ENCODE peak calls at places on chromosomes 13 and 19, in ten cellular contexts. F is choroid plexus epithelial cell; V is lung; Y is epithelial cell of proximal tubule; K is Peyer's patch; Q is osteoblast; B is CD8-positive, alpha-beta T cell; W is pancreas; E is cardiac fibroblast; H is esophagus squamous epithelium. L is an unnamed sample.

GRCh38 chr19:1729568-1729925 is 23.8 kb upstream of the ONECUT3 start:
- DNase-seq in V (no peak), K (no peak), F (no peak), H (no peak), E (no peak), B (no peak), Y (no peak), W (no peak), Q (no peak), L (no peak)

GRCh38 chr19:18726846-18727245 is 43.4 kb downstream of the CRTC1 start:
- DNase-seq in Q (no peak), F (no peak), H (no peak), Y (no peak), K (no peak), E (no peak), V (no peak), W (no peak), B (no peak), L (no peak)

GRCh38 chr19:19826875-19827274 is 5.3 kb upstream of the ZNF506 start:
- DNase-seq in B (no peak), W (no peak), H (no peak), Q (no peak), K (no peak), Y (no peak), V (no peak), E (no peak), F (no peak), L (no peak)

GRCh38 chr13:111011899-111012298 is 97.0 kb upstream of the ANKRD10 start:
- DNase-seq in E (no peak), K (no peak), H (no peak), Q (no peak), B (no peak), W (no peak), F (no peak), Y (no peak), V (no peak), L (no peak)

GRCh38 chr13:112931028-112931934 is 37.7 kb upstream of the MCF2L start:
- DNase-seq in B (no peak), K (peak), E (peak), Q (peak), V (no peak), H (no peak), F (peak), Y (peak), W (no peak), L (no peak)

GRCh38 chr13:108218044-108218974 is at the start of gene ABHD13:
- DNase-seq in B (peak), F (peak), W (peak), Q (peak), H (peak), V (peak), K (peak), Y (peak), E (peak), L (peak)

GRCh38 chr13:97342136-97342535 is 91.8 kb upstream of the RAP2A start:
- DNase-seq in E (no peak), B (no peak), H (no peak), Q (no peak), V (no peak), F (no peak), Y (no peak), W (no peak), K (no peak), L (no peak)

GRCh38 chr19:44808463-44809371 is at the start of gene BCAM:
- DNase-seq in W (peak), Y (no peak), Q (peak), K (peak), H (no peak), F (peak), B (no peak), V (peak), E (peak), L (peak)

GRCh38 chr13:108195146-108195545 is 20.2 kb downstream of the LIG4 start:
- DNase-seq in B (no peak), K (no peak), H (no peak), Q (no peak), Y (no peak), W (no peak), F (peak), V (no peak), E (peak), L (no peak)

GRCh38 chr13:111399776-111400505 is 79.5 kb downstream of the TEX29 start:
- DNase-seq in V (no peak), W (no peak), K (peak), Q (no peak), B (no peak), Y (no peak), E (no peak), H (no peak), F (no peak), L (no peak)

GRCh38 chr13:73835138-73835721 is 299.0 kb downstream of the KLF12 start:
- DNase-seq in V (no peak), F (peak), B (no peak), H (no peak), E (peak), W (no peak), Y (peak), K (no peak), Q (no peak), L (no peak)

GRCh38 chr13:110092869-110093268 is 214.1 kb downstream of the COL4A1 start:
- DNase-seq in E (peak), F (peak), K (no peak), W (no peak), V (no peak), B (no peak), Q (no peak), Y (no peak), H (no peak), L (no peak)

GRCh38 chr19:21084343-21084742 is 2.3 kb downstream of the ZNF714 start:
- DNase-seq in B (no peak), K (no peak), H (no peak), Y (peak), W (no peak), Q (peak), F (peak), E (peak), V (no peak), L (no peak)

GRCh38 chr19:50896591-50897190 is 14.5 kb downstream of the KLK4 start:
- DNase-seq in V (no peak), B (no peak), E (peak), W (peak), F (peak), Y (peak), H (no peak), K (no peak), Q (peak), L (no peak)

GRCh38 chr13:71493189-71493588 is 373.8 kb downstream of the DACH1 start:
- DNase-seq in F (no peak), V (no peak), Y (no peak), Q (no peak), W (no peak), K (no peak), H (no peak), B (no peak), E (no peak), L (no peak)

GRCh38 chr13:102017248-102017647 is 384.6 kb downstream of the FGF14 start:
- DNase-seq in Y (no peak), E (no peak), F (peak), B (no peak), H (no peak), Q (no peak), K (no peak), V (no peak), W (no peak), L (no peak)

GRCh38 chr13:102400619-102401125 is 1.2 kb downstream of the FGF14 start:
- DNase-seq in W (peak), V (peak), Q (peak), Y (no peak), F (peak), H (no peak), B (no peak), E (no peak), K (no peak), L (no peak)

GRCh38 chr19:41702208-41702651 is 6.2 kb upstream of the CEACAM5 start:
- DNase-seq in B (no peak), K (no peak), F (peak), H (no peak), E (no peak), Q (peak), Y (peak), V (no peak), W (no peak), L (no peak)

GRCh38 chr13:41246969-41247750 is 16.2 kb downstream of the MTRF1 start:
- DNase-seq in F (no peak), Y (no peak), E (no peak), W (no peak), Q (no peak), H (no peak), K (no peak), B (no peak), V (no peak), L (no peak)

GRCh38 chr19:21765151-21765550 is 2.2 kb downstream of the ZNF100 start:
- DNase-seq in H (no peak), B (no peak), Q (no peak), F (no peak), E (no peak), K (no peak), Y (no peak), W (no peak), V (no peak), L (no peak)

GRCh38 chr19:18389095-18389735 is 3.3 kb downstream of the GDF15 start:
- DNase-seq in E (no peak), F (no peak), K (no peak), V (no peak), Q (peak), H (no peak), W (no peak), B (no peak), Y (no peak), L (no peak)

GRCh38 chr13:35672611-35673010 is 196.1 kb upstream of the MAB21L1 start:
- DNase-seq in Q (no peak), E (no peak), Y (no peak), H (no peak), K (no peak), W (no peak), F (no peak), B (no peak), V (no peak), L (no peak)

GRCh38 chr19:50510700-50511068 is 307 bp downstream of the JOSD2 start:
- DNase-seq in W (no peak), E (no peak), V (no peak), H (no peak), F (peak), Q (no peak), K (no peak), Y (no peak), B (no peak), L (no peak)

GRCh38 chr13:31912641-31913401 is 118.8 kb upstream of the FRY start:
- DNase-seq in Q (no peak), Y (no peak), W (no peak), E (no peak), H (no peak), B (no peak), F (no peak), K (no peak), V (no peak), L (no peak)

GRCh38 chr13:45928843-45929242 is 77.3 kb upstream of the SIAH3 start:
- DNase-seq in E (peak), W (peak), B (no peak), K (no peak), F (peak), Y (peak), V (no peak), Q (no peak), H (no peak), L (no peak)

GRCh38 chr19:9456018-9456689 is 20.8 kb upstream of the ZNF266 start:
- DNase-seq in V (no peak), F (no peak), Q (no peak), W (no peak), E (no peak), B (no peak), K (no peak), Y (no peak), H (no peak), L (no peak)

GRCh38 chr19:13347351-13347750 is 158.9 kb downstream of the CACNA1A start:
- DNase-seq in Y (no peak), B (no peak), H (no peak), Q (no peak), W (no peak), F (no peak), E (no peak), V (no peak), K (no peak), L (no peak)

GRCh38 chr13:111020546-111020945 is 94.6 kb upstream of the ARHGEF7 start:
- DNase-seq in H (no peak), B (no peak), E (no peak), Y (no peak), V (no peak), F (no peak), Q (no peak), K (no peak), W (no peak), L (no peak)

GRCh38 chr19:51337861-51338562 is 3.9 kb downstream of the VSIG10L start:
- DNase-seq in F (no peak), W (no peak), H (no peak), E (no peak), K (no peak), Q (peak), B (no peak), Y (no peak), V (no peak), L (no peak)

GRCh38 chr19:57708641-57709354 is at the start of gene ZNF154:
- DNase-seq in B (peak), W (peak), H (no peak), Y (no peak), Q (peak), V (peak), K (no peak), F (peak), E (peak), L (peak)

GRCh38 chr13:98041081-98041820 is 87.8 kb downstream of the IPO5 start:
- DNase-seq in W (no peak), H (no peak), E (no peak), B (no peak), Y (no peak), F (no peak), Q (peak), K (no peak), V (no peak), L (no peak)

GRCh38 chr13:88103824-88104223 is 432.7 kb downstream of the SLITRK5 start:
- DNase-seq in K (no peak), E (no peak), Y (no peak), H (no peak), B (no peak), F (no peak), V (no peak), Q (no peak), W (no peak), L (no peak)

GRCh38 chr13:25977671-25978070 is 74.1 kb downstream of the SHISA2 start:
- DNase-seq in F (no peak), V (no peak), E (no peak), B (no peak), Y (no peak), W (no peak), Q (no peak), K (no peak), H (no peak), L (no peak)

GRCh38 chr13:38046049-38046376 is 176.4 kb upstream of the TRPC4 start:
- DNase-seq in K (no peak), E (no peak), H (no peak), W (no peak), F (no peak), B (no peak), V (no peak), Y (no peak), Q (no peak), L (no peak)
- TF ChIP-seq CTCF in K (no peak), E (no peak), H (no peak), W (peak), F (no peak), B (no peak), V (no peak), Y (no peak), Q (no peak), L (no peak)

GRCh38 chr13:48068036-48068435 is 26.9 kb downstream of the MED4 start:
- DNase-seq in F (no peak), H (no peak), Y (no peak), V (no peak), K (no peak), E (no peak), B (no peak), W (no peak), Q (no peak), L (no peak)
- TF ChIP-seq CTCF in F (peak), H (no peak), Y (no peak), V (no peak), K (no peak), E (no peak), B (no peak), W (no peak), Q (no peak), L (no peak)

DNA sequence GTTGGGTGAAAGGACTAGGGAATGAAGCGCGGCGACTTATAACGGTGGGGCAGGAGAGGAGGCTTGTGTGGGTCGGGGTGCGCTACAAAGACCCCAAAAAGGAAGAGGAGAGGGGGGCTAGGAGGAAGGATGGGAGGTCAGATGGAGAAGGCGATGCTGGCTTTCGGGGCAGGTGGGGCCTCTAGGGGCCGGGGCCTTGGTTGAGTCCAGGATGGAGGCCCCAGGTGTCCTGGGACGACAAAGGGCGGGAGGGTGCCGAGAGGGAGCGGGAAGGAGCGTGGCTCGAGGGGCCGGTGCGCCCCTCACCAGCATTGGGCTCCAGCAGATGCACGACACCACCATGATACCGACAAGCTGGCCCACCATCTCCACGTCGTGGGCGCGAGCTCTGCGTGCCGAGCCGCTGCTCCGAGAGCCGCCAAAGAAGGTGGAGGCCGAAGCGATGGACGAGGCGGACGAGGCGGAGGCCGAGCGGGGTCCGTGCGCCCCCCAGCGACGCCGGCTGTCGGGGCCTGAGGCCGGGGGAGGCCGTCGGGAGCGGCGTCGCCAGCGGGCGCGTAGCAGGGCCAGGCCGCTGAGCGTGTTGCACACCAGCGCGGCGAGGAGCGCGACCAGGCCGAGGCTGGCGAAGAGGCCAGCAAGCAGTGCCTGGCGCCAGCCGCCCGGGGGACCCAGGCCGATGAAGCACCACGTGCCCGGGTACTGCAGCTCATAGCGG is 1.9 kb downstream of the PTGER1 start:
- DNase-seq in F (no peak), E (no peak), Q (peak), B (no peak), V (no peak), H (no peak), W (no peak), Y (no peak), K (no peak), L (no peak)
- TF ChIP-seq CTCF in F (no peak), E (no peak), Q (no peak), B (no peak), V (no peak), H (no peak), W (no peak), Y (no peak), K (no peak), L (no peak)

GRCh38 chr19:35153701-35154534 is 617 bp upstream of the FXYD5 start:
- DNase-seq in W (peak), F (peak), B (peak), V (no peak), K (no peak), Q (peak), Y (no peak), H (no peak), E (peak), L (peak)
- TF ChIP-seq CTCF in W (peak), F (peak), B (peak), V (no peak), K (peak), Q (peak), Y (peak), H (peak), E (peak), L (peak)

GRCh38 chr19:56080669-56081401 is 40.3 kb downstream of the ZNF787 start:
- DNase-seq in H (peak), W (peak), F (peak), K (peak), Q (peak), B (peak), Y (no peak), V (peak), E (peak), L (peak)
- TF ChIP-seq CTCF in H (peak), W (peak), F (peak), K (peak), Q (peak), B (no peak), Y (peak), V (no peak), E (peak), L (peak)

DNA sequence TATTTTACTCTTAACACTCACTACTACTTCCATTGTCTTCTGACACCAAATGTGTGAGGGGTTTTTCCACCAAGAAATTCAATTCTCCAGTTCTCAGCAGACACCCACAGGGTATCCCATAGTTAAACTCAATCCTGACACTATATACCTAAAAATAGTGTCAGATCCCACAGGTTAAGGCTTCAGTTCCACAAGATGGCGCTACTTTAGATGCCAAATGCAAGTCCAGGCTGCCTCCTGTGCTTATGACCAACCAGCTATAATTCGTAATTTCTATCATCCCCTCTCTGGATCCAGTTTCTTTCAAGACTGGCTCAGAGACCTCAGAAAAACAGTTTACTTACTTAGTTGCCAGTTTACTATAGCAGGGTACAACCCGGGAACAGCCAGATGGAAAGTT is 1146.2 kb upstream of the SPRY2 start:
- DNase-seq in H (no peak), V (no peak), K (no peak), E (peak), B (no peak), F (peak), W (peak), Q (no peak), Y (no peak), L (no peak)
- TF ChIP-seq CTCF in H (no peak), V (no peak), K (no peak), E (no peak), B (no peak), F (peak), W (no peak), Q (no peak), Y (peak), L (no peak)

L was measured in mesothelial cell of epicardium.